ENCODE peak calls at places on chromosomes 13 and 19, in ten cellular contexts. One of them, this sample, is unnamed.

GRCh38 chr13:23620211-23620610 is 50.0 kb downstream of the TNFRSF19 start:
- DNase-seq in HTR-8/SVneo: no peak
- DNase-seq in Caco-2: no peak
- DNase-seq in NCI-H460: no peak
- DNase-seq in glomerular endothelial cell: no peak
- DNase-seq in astrocyte of the cerebellum: no peak
- DNase-seq in stimulated activated CD8-positive, alpha-beta memory T cell treated with anti-CD3 and anti-CD28 coated beads, Interleukin-15, amount 100 ng/mL, for 48 hours: no peak
- DNase-seq in NCI-H1930: no peak
- DNase-seq in ELF-1: no peak
- DNase-seq in T-helper 1 cell: no peak
- DNase-seq in this sample: no peak

GRCh38 chr19:44657211-44657921 is 13.7 kb downstream of the PVR start:
- DNase-seq in HTR-8/SVneo: peak
- DNase-seq in Caco-2: peak
- DNase-seq in NCI-H460: peak
- DNase-seq in glomerular endothelial cell: no peak
- DNase-seq in astrocyte of the cerebellum: no peak
- DNase-seq in stimulated activated CD8-positive, alpha-beta memory T cell treated with anti-CD3 and anti-CD28 coated beads, Interleukin-15, amount 100 ng/mL, for 48 hours: peak
- DNase-seq in NCI-H1930: peak
- DNase-seq in ELF-1: peak
- DNase-seq in T-helper 1 cell: peak
- DNase-seq in this sample: no peak

GRCh38 chr19:13689050-13689449 is 75.3 kb upstream of the MRI1 start:
- DNase-seq in HTR-8/SVneo: peak
- DNase-seq in Caco-2: peak
- DNase-seq in NCI-H460: no peak
- DNase-seq in glomerular endothelial cell: peak
- DNase-seq in astrocyte of the cerebellum: no peak
- DNase-seq in stimulated activated CD8-positive, alpha-beta memory T cell treated with anti-CD3 and anti-CD28 coated beads, Interleukin-15, amount 100 ng/mL, for 48 hours: no peak
- DNase-seq in NCI-H1930: no peak
- DNase-seq in ELF-1: peak
- DNase-seq in T-helper 1 cell: no peak
- DNase-seq in this sample: no peak

GRCh38 chr13:30364876-30365275 is 57.4 kb upstream of the UBE2L5 start:
- DNase-seq in HTR-8/SVneo: no peak
- DNase-seq in Caco-2: no peak
- DNase-seq in NCI-H460: no peak
- DNase-seq in glomerular endothelial cell: peak
- DNase-seq in astrocyte of the cerebellum: no peak
- DNase-seq in stimulated activated CD8-positive, alpha-beta memory T cell treated with anti-CD3 and anti-CD28 coated beads, Interleukin-15, amount 100 ng/mL, for 48 hours: no peak
- DNase-seq in NCI-H1930: no peak
- DNase-seq in ELF-1: no peak
- DNase-seq in T-helper 1 cell: no peak
- DNase-seq in this sample: no peak

GRCh38 chr13:75222031-75222430 is 259.9 kb downstream of the TBC1D4 start:
- DNase-seq in HTR-8/SVneo: no peak
- DNase-seq in Caco-2: no peak
- DNase-seq in NCI-H460: no peak
- DNase-seq in glomerular endothelial cell: no peak
- DNase-seq in astrocyte of the cerebellum: peak
- DNase-seq in stimulated activated CD8-positive, alpha-beta memory T cell treated with anti-CD3 and anti-CD28 coated beads, Interleukin-15, amount 100 ng/mL, for 48 hours: no peak
- DNase-seq in NCI-H1930: no peak
- DNase-seq in ELF-1: no peak
- DNase-seq in T-helper 1 cell: no peak
- DNase-seq in this sample: no peak

GRCh38 chr13:28052945-28053344 is 47.4 kb downstream of the FLT3 start:
- DNase-seq in HTR-8/SVneo: no peak
- DNase-seq in Caco-2: no peak
- DNase-seq in NCI-H460: no peak
- DNase-seq in glomerular endothelial cell: no peak
- DNase-seq in astrocyte of the cerebellum: no peak
- DNase-seq in stimulated activated CD8-positive, alpha-beta memory T cell treated with anti-CD3 and anti-CD28 coated beads, Interleukin-15, amount 100 ng/mL, for 48 hours: no peak
- DNase-seq in NCI-H1930: no peak
- DNase-seq in ELF-1: no peak
- DNase-seq in T-helper 1 cell: no peak
- DNase-seq in this sample: no peak

GRCh38 chr13:32851083-32852064 is 164.8 kb upstream of the KL start:
- DNase-seq in HTR-8/SVneo: no peak
- DNase-seq in Caco-2: no peak
- DNase-seq in NCI-H460: no peak
- DNase-seq in glomerular endothelial cell: no peak
- DNase-seq in astrocyte of the cerebellum: no peak
- DNase-seq in stimulated activated CD8-positive, alpha-beta memory T cell treated with anti-CD3 and anti-CD28 coated beads, Interleukin-15, amount 100 ng/mL, for 48 hours: no peak
- DNase-seq in NCI-H1930: no peak
- DNase-seq in ELF-1: no peak
- DNase-seq in T-helper 1 cell: no peak
- DNase-seq in this sample: no peak

GRCh38 chr19:46787331-46788100 is 878 bp downstream of the SLC1A5 start:
- DNase-seq in HTR-8/SVneo: peak
- DNase-seq in Caco-2: peak
- DNase-seq in NCI-H460: no peak
- DNase-seq in glomerular endothelial cell: no peak
- DNase-seq in astrocyte of the cerebellum: no peak
- DNase-seq in stimulated activated CD8-positive, alpha-beta memory T cell treated with anti-CD3 and anti-CD28 coated beads, Interleukin-15, amount 100 ng/mL, for 48 hours: peak
- DNase-seq in NCI-H1930: no peak
- DNase-seq in ELF-1: peak
- DNase-seq in T-helper 1 cell: peak
- DNase-seq in this sample: no peak

GRCh38 chr13:98842074-98842473 is 89.6 kb upstream of the SLC15A1 start:
- DNase-seq in HTR-8/SVneo: no peak
- DNase-seq in Caco-2: peak
- DNase-seq in NCI-H460: no peak
- DNase-seq in glomerular endothelial cell: no peak
- DNase-seq in astrocyte of the cerebellum: no peak
- DNase-seq in stimulated activated CD8-positive, alpha-beta memory T cell treated with anti-CD3 and anti-CD28 coated beads, Interleukin-15, amount 100 ng/mL, for 48 hours: no peak
- DNase-seq in NCI-H1930: no peak
- DNase-seq in ELF-1: no peak
- DNase-seq in T-helper 1 cell: no peak
- DNase-seq in this sample: no peak

GRCh38 chr19:8615813-8616596 is 5.5 kb upstream of the ADAMTS10 start:
- DNase-seq in HTR-8/SVneo: peak
- DNase-seq in Caco-2: peak
- DNase-seq in NCI-H460: peak
- DNase-seq in glomerular endothelial cell: no peak
- DNase-seq in astrocyte of the cerebellum: no peak
- DNase-seq in stimulated activated CD8-positive, alpha-beta memory T cell treated with anti-CD3 and anti-CD28 coated beads, Interleukin-15, amount 100 ng/mL, for 48 hours: no peak
- DNase-seq in NCI-H1930: no peak
- DNase-seq in ELF-1: peak
- DNase-seq in T-helper 1 cell: peak
- DNase-seq in this sample: no peak

GRCh38 chr19:13100031-13100588 is 2.5 kb downstream of the LYL1 start:
- DNase-seq in HTR-8/SVneo: no peak
- DNase-seq in Caco-2: no peak
- DNase-seq in NCI-H460: no peak
- DNase-seq in glomerular endothelial cell: no peak
- DNase-seq in astrocyte of the cerebellum: no peak
- DNase-seq in stimulated activated CD8-positive, alpha-beta memory T cell treated with anti-CD3 and anti-CD28 coated beads, Interleukin-15, amount 100 ng/mL, for 48 hours: peak
- DNase-seq in NCI-H1930: no peak
- DNase-seq in ELF-1: no peak
- DNase-seq in T-helper 1 cell: peak
- DNase-seq in this sample: no peak

GRCh38 chr13:92317066-92317465 is 909.5 kb upstream of the GPC6 start:
- DNase-seq in HTR-8/SVneo: peak
- DNase-seq in Caco-2: peak
- DNase-seq in NCI-H460: no peak
- DNase-seq in glomerular endothelial cell: no peak
- DNase-seq in astrocyte of the cerebellum: peak
- DNase-seq in stimulated activated CD8-positive, alpha-beta memory T cell treated with anti-CD3 and anti-CD28 coated beads, Interleukin-15, amount 100 ng/mL, for 48 hours: no peak
- DNase-seq in NCI-H1930: no peak
- DNase-seq in ELF-1: peak
- DNase-seq in T-helper 1 cell: no peak
- DNase-seq in this sample: no peak

GRCh38 chr19:38662508-38663155 is 15.2 kb downstream of the ACTN4 start:
- DNase-seq in HTR-8/SVneo: no peak
- DNase-seq in Caco-2: no peak
- DNase-seq in NCI-H460: no peak
- DNase-seq in glomerular endothelial cell: no peak
- DNase-seq in astrocyte of the cerebellum: no peak
- DNase-seq in stimulated activated CD8-positive, alpha-beta memory T cell treated with anti-CD3 and anti-CD28 coated beads, Interleukin-15, amount 100 ng/mL, for 48 hours: no peak
- DNase-seq in NCI-H1930: no peak
- DNase-seq in ELF-1: no peak
- DNase-seq in T-helper 1 cell: no peak
- DNase-seq in this sample: no peak

GRCh38 chr13:48412881-48413351 is at the start of gene LPAR6:
- DNase-seq in HTR-8/SVneo: peak
- DNase-seq in Caco-2: no peak
- DNase-seq in NCI-H460: no peak
- DNase-seq in glomerular endothelial cell: no peak
- DNase-seq in astrocyte of the cerebellum: peak
- DNase-seq in stimulated activated CD8-positive, alpha-beta memory T cell treated with anti-CD3 and anti-CD28 coated beads, Interleukin-15, amount 100 ng/mL, for 48 hours: no peak
- DNase-seq in NCI-H1930: peak
- DNase-seq in ELF-1: peak
- DNase-seq in T-helper 1 cell: no peak
- DNase-seq in this sample: no peak

GRCh38 chr13:59689057-59689456 is 474.7 kb downstream of the DIAPH3 start:
- DNase-seq in HTR-8/SVneo: no peak
- DNase-seq in Caco-2: no peak
- DNase-seq in NCI-H460: no peak
- DNase-seq in glomerular endothelial cell: no peak
- DNase-seq in astrocyte of the cerebellum: no peak
- DNase-seq in stimulated activated CD8-positive, alpha-beta memory T cell treated with anti-CD3 and anti-CD28 coated beads, Interleukin-15, amount 100 ng/mL, for 48 hours: no peak
- DNase-seq in NCI-H1930: no peak
- DNase-seq in ELF-1: peak
- DNase-seq in T-helper 1 cell: no peak
- DNase-seq in this sample: no peak

GRCh38 chr19:993831-994393 is 6.3 kb upstream of the GRIN3B start:
- DNase-seq in HTR-8/SVneo: no peak
- DNase-seq in Caco-2: no peak
- DNase-seq in NCI-H460: no peak
- DNase-seq in glomerular endothelial cell: no peak
- DNase-seq in astrocyte of the cerebellum: no peak
- DNase-seq in stimulated activated CD8-positive, alpha-beta memory T cell treated with anti-CD3 and anti-CD28 coated beads, Interleukin-15, amount 100 ng/mL, for 48 hours: no peak
- DNase-seq in NCI-H1930: no peak
- DNase-seq in ELF-1: no peak
- DNase-seq in T-helper 1 cell: no peak
- DNase-seq in this sample: no peak

GRCh38 chr13:32581177-32581786 is 5.0 kb upstream of the PDS5B start:
- DNase-seq in HTR-8/SVneo: no peak
- DNase-seq in Caco-2: no peak
- DNase-seq in NCI-H460: no peak
- DNase-seq in glomerular endothelial cell: peak
- DNase-seq in astrocyte of the cerebellum: no peak
- DNase-seq in stimulated activated CD8-positive, alpha-beta memory T cell treated with anti-CD3 and anti-CD28 coated beads, Interleukin-15, amount 100 ng/mL, for 48 hours: no peak
- DNase-seq in NCI-H1930: no peak
- DNase-seq in ELF-1: no peak
- DNase-seq in T-helper 1 cell: no peak
- DNase-seq in this sample: no peak

GRCh38 chr19:18500820-18501219 is 21.1 kb downstream of the ELL start:
- DNase-seq in HTR-8/SVneo: no peak
- DNase-seq in Caco-2: no peak
- DNase-seq in NCI-H460: no peak
- DNase-seq in glomerular endothelial cell: no peak
- DNase-seq in astrocyte of the cerebellum: no peak
- DNase-seq in stimulated activated CD8-positive, alpha-beta memory T cell treated with anti-CD3 and anti-CD28 coated beads, Interleukin-15, amount 100 ng/mL, for 48 hours: no peak
- DNase-seq in NCI-H1930: no peak
- DNase-seq in ELF-1: no peak
- DNase-seq in T-helper 1 cell: no peak
- DNase-seq in this sample: no peak

GRCh38 chr13:48715977-48716376 is 62.2 kb downstream of the CYSLTR2 start:
- DNase-seq in HTR-8/SVneo: no peak
- DNase-seq in Caco-2: no peak
- DNase-seq in NCI-H460: no peak
- DNase-seq in glomerular endothelial cell: no peak
- DNase-seq in astrocyte of the cerebellum: no peak
- DNase-seq in stimulated activated CD8-positive, alpha-beta memory T cell treated with anti-CD3 and anti-CD28 coated beads, Interleukin-15, amount 100 ng/mL, for 48 hours: no peak
- DNase-seq in NCI-H1930: no peak
- DNase-seq in ELF-1: no peak
- DNase-seq in T-helper 1 cell: no peak
- DNase-seq in this sample: no peak

GRCh38 chr13:33016414-33017409 is at the start of gene KL:
- DNase-seq in HTR-8/SVneo: no peak
- DNase-seq in Caco-2: no peak
- DNase-seq in NCI-H460: no peak
- DNase-seq in glomerular endothelial cell: no peak
- DNase-seq in astrocyte of the cerebellum: no peak
- DNase-seq in stimulated activated CD8-positive, alpha-beta memory T cell treated with anti-CD3 and anti-CD28 coated beads, Interleukin-15, amount 100 ng/mL, for 48 hours: no peak
- DNase-seq in NCI-H1930: no peak
- DNase-seq in ELF-1: peak
- DNase-seq in T-helper 1 cell: no peak
- DNase-seq in this sample: no peak

GRCh38 chr19:47110521-47111080 is 3.0 kb downstream of the ZC3H4 start:
- DNase-seq in HTR-8/SVneo: no peak
- DNase-seq in Caco-2: no peak
- DNase-seq in NCI-H460: no peak
- DNase-seq in glomerular endothelial cell: no peak
- DNase-seq in astrocyte of the cerebellum: no peak
- DNase-seq in stimulated activated CD8-positive, alpha-beta memory T cell treated with anti-CD3 and anti-CD28 coated beads, Interleukin-15, amount 100 ng/mL, for 48 hours: peak
- DNase-seq in NCI-H1930: no peak
- DNase-seq in ELF-1: no peak
- DNase-seq in T-helper 1 cell: no peak
- DNase-seq in this sample: no peak

This sample was measured in keratinocyte.